ENCODE peak calls at places on chromosomes 1 and 21, in four cellular contexts. T, X, F and G are unnamed samples.

GRCh38 chr1:168454211-168454815 is 89.5 kb downstream of the XCL2 start:
- DNase-seq in T (no peak), X (no peak), F (peak), G (peak)

GRCh38 chr1:19309123-19309813 is 2.7 kb downstream of the AKR7A2 start:
- DNase-seq in T (no peak), X (no peak), F (no peak), G (no peak)

GRCh38 chr1:107196973-107197562 is 56.2 kb downstream of the NTNG1 start:
- DNase-seq in T (no peak), X (peak), F (no peak), G (no peak)

GRCh38 chr1:225882008-225882698 is at the start of gene TMEM63A:
- DNase-seq in T (no peak), X (peak), F (peak), G (no peak)

GRCh38 chr1:178529364-178530036 is 16.6 kb downstream of the TEX35 start:
- DNase-seq in T (no peak), X (no peak), F (no peak), G (no peak)

GRCh38 chr21:42654913-42655796 is 1.7 kb downstream of the PDE9A start:
- DNase-seq in T (no peak), X (peak), F (no peak), G (no peak)

GRCh38 chr1:216722841-216723240 is 388 bp downstream of the ESRRG start:
- DNase-seq in T (no peak), X (no peak), F (peak), G (no peak)

GRCh38 chr1:51569284-51570062 is 47.4 kb upstream of the OSBPL9 start:
- DNase-seq in T (peak), X (peak), F (no peak), G (peak)

GRCh38 chr1:22332166-22332717 is 119.4 kb upstream of the ZBTB40 start:
- DNase-seq in T (no peak), X (no peak), F (no peak), G (no peak)

GRCh38 chr1:186244825-186245224 is 130.2 kb downstream of the TPR start:
- DNase-seq in T (no peak), X (peak), F (peak), G (no peak)